ENCODE peak calls at places on chromosomes 2 and 18, in six cellular contexts. X is suprapubic skin, Z is brain microvascular endothelial cell, O is dorsolateral prefrontal cortex, L is neural crest cell, M is bronchial epithelial cell. I is an unnamed sample.

GRCh38 chr2:1282552-1282951 is 130.7 kb upstream of the TPO start:
- DNase-seq in X (no peak), Z (peak), O (no peak), L (no peak), M (no peak), I (no peak)

GRCh38 chr2:199989822-199990221 is 34.4 kb downstream of the MAIP1 start:
- DNase-seq in X (no peak), Z (no peak), O (no peak), L (no peak), M (no peak), I (no peak)

GRCh38 chr2:105929506-105929905 is 184.8 kb downstream of the NCK2 start:
- DNase-seq in X (peak), Z (no peak), O (no peak), L (no peak), M (peak), I (no peak)

GRCh38 chr2:182646763-182647498 is 69.1 kb upstream of the DNAJC10 start:
- DNase-seq in X (no peak), Z (no peak), O (no peak), L (no peak), M (no peak), I (no peak)

GRCh38 chr18:34787931-34788532 is 77.9 kb downstream of the DTNA start:
- DNase-seq in X (no peak), Z (peak), O (peak), L (peak), M (peak), I (peak)

GRCh38 chr2:20578266-20578894 is 72.5 kb downstream of the HS1BP3 start:
- DNase-seq in X (no peak), Z (no peak), O (no peak), L (no peak), M (peak), I (no peak)

GRCh38 chr2:25809646-25810045 is 68.6 kb downstream of the ASXL2 start:
- DNase-seq in X (no peak), Z (no peak), O (no peak), L (no peak), M (no peak), I (no peak)

GRCh38 chr2:159124441-159124911 is 156.0 kb downstream of the TANC1 start:
- DNase-seq in X (no peak), Z (peak), O (no peak), L (no peak), M (peak), I (peak)

GRCh38 chr2:157727693-157728092 is 99.0 kb upstream of the ACVR1C start:
- DNase-seq in X (no peak), Z (no peak), O (no peak), L (no peak), M (no peak), I (no peak)

GRCh38 chr18:3175195-3175758 is 44.5 kb downstream of the MYOM1 start:
- DNase-seq in X (no peak), Z (no peak), O (no peak), L (no peak), M (no peak), I (no peak)

GRCh38 chr18:75341897-75342296 is 85.6 kb downstream of the SMIM21 start:
- DNase-seq in X (no peak), Z (no peak), O (no peak), L (no peak), M (no peak), I (no peak)

GRCh38 chr2:239245872-239246701 is 154.7 kb downstream of the HDAC4 start:
- DNase-seq in X (peak), Z (no peak), O (no peak), L (no peak), M (peak), I (peak)

GRCh38 chr2:104846955-104847820 is 6.7 kb upstream of the POU3F3 start:
- DNase-seq in X (no peak), Z (no peak), O (no peak), L (no peak), M (no peak), I (no peak)

GRCh38 chr18:67001052-67001451 is 397.2 kb upstream of the CDH19 start:
- DNase-seq in X (no peak), Z (no peak), O (no peak), L (no peak), M (no peak), I (no peak)

GRCh38 chr2:18378020-18378653 is 182.3 kb downstream of the RDH14 start:
- DNase-seq in X (no peak), Z (peak), O (peak), L (peak), M (peak), I (peak)

GRCh38 chr2:112547333-112547732 is 5.1 kb downstream of the POLR1B start:
- DNase-seq in X (no peak), Z (no peak), O (no peak), L (no peak), M (peak), I (peak)

GRCh38 chr18:10353791-10354190 is 100.6 kb upstream of the APCDD1 start:
- DNase-seq in X (no peak), Z (peak), O (no peak), L (no peak), M (peak), I (peak)

GRCh38 chr18:74976331-74976909 is 232.5 kb downstream of the PTGR3 start:
- DNase-seq in X (no peak), Z (no peak), O (no peak), L (no peak), M (no peak), I (no peak)

GRCh38 chr2:234979204-234980167 is 27.7 kb downstream of the SH3BP4 start:
- DNase-seq in X (no peak), Z (no peak), O (no peak), L (no peak), M (no peak), I (no peak)

GRCh38 chr18:37343542-37343851 is 222.1 kb downstream of the CELF4 start:
- DNase-seq in X (no peak), Z (no peak), O (no peak), L (no peak), M (peak), I (no peak)

GRCh38 chr18:963276-963675 is 58.6 kb downstream of the ADCYAP1 start:
- DNase-seq in X (no peak), Z (no peak), O (no peak), L (no peak), M (no peak), I (no peak)

GRCh38 chr2:239873656-239874635 is 151.2 kb downstream of the NDUFA10 start:
- DNase-seq in X (peak), Z (no peak), O (no peak), L (no peak), M (no peak), I (no peak)

GRCh38 chr2:19810637-19811036 is 91.1 kb downstream of the TTC32 start:
- DNase-seq in X (no peak), Z (no peak), O (no peak), L (no peak), M (no peak), I (no peak)

GRCh38 chr2:231900975-231901374 is 25.2 kb downstream of the NPPC start:
- DNase-seq in X (no peak), Z (no peak), O (no peak), L (no peak), M (no peak), I (no peak)

GRCh38 chr18:51531496-51531895 is 334.0 kb upstream of the MEX3C start:
- DNase-seq in X (no peak), Z (no peak), O (no peak), L (no peak), M (peak), I (no peak)

GRCh38 chr2:240149943-240150784 is 9.7 kb upstream of the OTOS start:
- DNase-seq in X (no peak), Z (peak), O (peak), L (peak), M (peak), I (peak)

GRCh38 chr2:102523647-102524046 is 50.6 kb downstream of the SLC9A4 start:
- DNase-seq in X (no peak), Z (no peak), O (no peak), L (no peak), M (peak), I (no peak)

GRCh38 chr2:235616846-235617245 is 123.0 kb downstream of the AGAP1 start:
- DNase-seq in X (no peak), Z (no peak), O (no peak), L (no peak), M (no peak), I (no peak)

GRCh38 chr2:133109772-133110171 is 439.8 kb upstream of the LYPD1 start:
- DNase-seq in X (no peak), Z (peak), O (no peak), L (no peak), M (peak), I (peak)

GRCh38 chr18:9108911-9109310 is 6.4 kb downstream of the NDUFV2 start:
- DNase-seq in X (no peak), Z (no peak), O (no peak), L (no peak), M (no peak), I (no peak)

GRCh38 chr18:41761329-41762028 is 193.6 kb upstream of the PIK3C3 start:
- DNase-seq in X (no peak), Z (peak), O (no peak), L (no peak), M (peak), I (peak)

GRCh38 chr2:170873035-170873692 is 55.9 kb upstream of the GORASP2 start:
- DNase-seq in X (peak), Z (peak), O (peak), L (peak), M (peak), I (peak)

GRCh38 chr18:42520074-42520473 is 565.0 kb downstream of the PIK3C3 start:
- DNase-seq in X (no peak), Z (no peak), O (no peak), L (no peak), M (no peak), I (no peak)

GRCh38 chr18:31648966-31649429 is 35.4 kb downstream of the B4GALT6 start:
- DNase-seq in X (no peak), Z (peak), O (no peak), L (no peak), M (peak), I (peak)

GRCh38 chr2:108215794-108216211 is 24.0 kb upstream of the SULT1C3 start:
- DNase-seq in X (no peak), Z (peak), O (no peak), L (no peak), M (peak), I (peak)

GRCh38 chr18:77223653-77224052 is 26.0 kb upstream of the GALR1 start:
- DNase-seq in X (no peak), Z (no peak), O (no peak), L (no peak), M (peak), I (peak)

GRCh38 chr18:3451989-3452749 is 2.2 kb downstream of the TGIF1 start:
- DNase-seq in X (peak), Z (peak), O (no peak), L (peak), M (no peak), I (peak)

GRCh38 chr2:118847447-118848172 is at the start of gene EN1:
- DNase-seq in X (peak), Z (no peak), O (no peak), L (peak), M (no peak), I (no peak)

GRCh38 chr2:122384768-122385333 is 629.4 kb downstream of the TSN start:
- DNase-seq in X (no peak), Z (no peak), O (no peak), L (no peak), M (no peak), I (no peak)

DNA sequence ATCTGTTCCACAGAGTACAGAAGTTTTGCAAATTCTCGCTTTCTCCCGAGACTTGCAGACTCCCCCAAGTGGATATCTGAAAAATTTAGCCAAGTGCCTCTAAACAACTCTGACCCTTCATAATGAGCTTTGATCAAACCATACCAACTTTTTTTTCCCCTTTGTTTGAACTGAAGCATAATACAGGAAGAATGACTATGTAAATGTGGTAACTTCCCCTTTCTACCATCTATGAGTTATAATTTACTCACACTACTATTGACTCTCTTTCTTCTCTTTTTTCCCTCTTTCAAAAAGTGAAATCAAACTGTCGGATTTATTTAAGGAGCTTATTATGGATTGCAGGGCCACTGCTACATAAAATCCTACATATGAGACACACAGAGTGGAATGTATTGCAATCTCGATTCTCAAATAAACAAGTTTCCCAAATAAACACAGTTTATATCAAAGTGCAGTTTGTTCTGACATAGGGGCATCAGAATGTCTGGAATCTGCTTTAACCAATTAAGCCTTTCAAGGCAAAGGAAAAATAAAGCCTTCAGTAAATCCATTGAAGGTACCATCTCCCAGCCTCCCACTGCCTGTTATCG is 1.4 kb upstream of the ZNF804A start:
- DNase-seq in X (no peak), Z (peak), O (no peak), L (no peak), M (peak), I (peak)
- TF ChIP-seq CTCF in X (no peak), Z (peak), O (peak), L (no peak), M (no peak), I (no peak)

DNA sequence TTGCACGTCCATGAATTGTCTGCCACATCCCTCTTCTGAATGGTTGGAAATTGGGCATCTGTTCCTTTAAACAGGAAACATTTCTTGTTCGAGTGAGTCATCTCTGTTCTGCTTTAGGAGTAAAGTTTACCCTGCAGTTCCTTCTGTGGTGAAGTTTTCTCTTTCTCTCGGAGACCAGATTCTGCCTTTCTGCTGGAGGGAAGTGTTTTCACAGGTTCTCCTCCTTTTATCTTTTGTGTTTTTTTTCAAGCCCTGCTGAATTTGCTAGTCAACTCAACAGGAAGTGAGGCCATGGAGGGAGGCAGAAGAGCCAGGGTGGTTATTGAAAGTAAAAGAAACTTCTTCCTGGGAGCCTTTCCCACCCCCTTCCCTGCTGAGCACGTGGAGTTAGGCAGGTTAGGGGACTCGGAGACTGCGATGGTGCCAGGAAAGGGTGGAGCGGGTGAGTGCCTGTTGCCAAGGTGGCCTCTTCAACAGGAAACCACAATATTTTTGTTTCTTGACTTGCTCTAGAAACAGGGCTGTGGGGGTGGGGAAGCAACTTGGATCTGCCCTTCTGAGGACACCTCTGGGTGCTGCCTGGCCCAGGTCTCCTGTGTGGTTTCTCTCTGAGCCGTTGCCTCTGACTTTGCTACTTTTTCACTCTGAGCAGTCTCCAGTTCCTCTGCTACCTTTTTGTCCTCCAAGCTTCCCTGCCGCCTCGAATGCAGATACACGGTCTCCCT is 2.2 kb upstream of the CASP8 start:
- DNase-seq in X (peak), Z (peak), O (no peak), L (peak), M (peak), I (peak)
- TF ChIP-seq CTCF in X (no peak), Z (peak), O (no peak), L (no peak), M (peak), I (no peak)

GRCh38 chr2:43524180-43524965 is 71.5 kb downstream of the THADA start:
- DNase-seq in X (no peak), Z (no peak), O (no peak), L (no peak), M (no peak), I (no peak)
- TF ChIP-seq CTCF in X (no peak), Z (peak), O (peak), L (peak), M (peak), I (no peak)

GRCh38 chr2:10814571-10815331 is 2.2 kb upstream of the PDIA6 start:
- DNase-seq in X (no peak), Z (no peak), O (no peak), L (no peak), M (no peak), I (no peak)

GRCh38 chr2:10820562-10820961 is 8.0 kb upstream of the PDIA6 start:
- DNase-seq in X (no peak), Z (no peak), O (no peak), L (no peak), M (no peak), I (no peak)

GRCh38 chr2:10819714-10820314 is 7.2 kb upstream of the PDIA6 start:
- DNase-seq in X (no peak), Z (no peak), O (no peak), L (no peak), M (no peak), I (no peak)

GRCh38 chr2:10818986-10819385 is 6.4 kb upstream of the PDIA6 start:
- DNase-seq in X (no peak), Z (no peak), O (no peak), L (no peak), M (peak), I (no peak)

DNA sequence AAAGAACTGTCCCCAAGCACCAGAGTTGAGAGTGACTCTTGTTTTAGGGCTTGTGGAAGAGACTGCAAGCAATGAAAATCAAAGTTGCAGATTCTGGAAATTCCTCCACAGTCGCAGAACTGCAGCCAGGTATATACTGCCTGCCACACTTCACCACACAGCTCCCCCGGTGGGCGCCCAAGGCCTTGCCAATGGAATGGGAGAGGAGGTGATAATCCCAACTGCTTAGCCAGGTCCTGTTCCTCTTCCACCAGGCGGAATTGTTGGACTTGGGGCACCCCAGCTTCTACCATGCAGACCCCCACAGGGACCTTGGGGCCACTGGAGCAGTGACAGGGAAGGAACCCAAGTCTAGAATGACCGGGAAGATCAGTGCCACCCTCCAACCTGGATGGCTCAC is 4.8 kb upstream of the PDIA6 start:
- DNase-seq in X (no peak), Z (no peak), O (no peak), L (no peak), M (no peak), I (peak)
- TF ChIP-seq CTCF in X (no peak), Z (peak), O (no peak), L (peak), M (peak), I (peak)

GRCh38 chr2:230680463-230681195 is 32.0 kb upstream of the CAB39 start:
- DNase-seq in X (no peak), Z (no peak), O (no peak), L (no peak), M (peak), I (peak)
- TF ChIP-seq CTCF in X (no peak), Z (peak), O (no peak), L (no peak), M (peak), I (peak)

DNA sequence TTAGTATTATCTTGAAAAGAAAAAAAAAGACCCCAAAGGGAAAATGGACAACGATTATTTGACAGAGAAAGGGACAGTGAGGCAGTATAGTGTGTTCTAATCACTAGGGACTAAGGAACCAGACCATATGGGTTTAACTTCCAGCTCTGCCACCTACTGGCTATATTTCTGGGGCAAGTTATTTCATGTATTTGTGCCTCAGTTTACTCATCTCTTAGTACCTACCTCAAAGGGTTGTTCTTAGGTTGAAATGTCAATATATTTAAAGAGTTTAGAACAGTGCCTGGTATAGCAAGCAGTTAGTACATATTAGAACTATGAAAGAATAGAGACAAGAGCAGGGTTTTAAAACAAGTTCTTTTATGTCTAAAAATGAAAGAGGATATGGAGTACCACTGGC is 42.7 kb downstream of the PRKD3 start:
- DNase-seq in X (no peak), Z (no peak), O (no peak), L (no peak), M (no peak), I (no peak)
- TF ChIP-seq CTCF in X (no peak), Z (no peak), O (no peak), L (no peak), M (peak), I (no peak)